ENCODE peak calls at places on chromosomes 2 and 18, in ten cellular contexts. Z is pancreas, M is thoracic aorta, Y is tibial nerve, J is colonic mucosa, S is left ventricle myocardium inferior, B is HCT116, A is fibroblast of lung, W is fibroblast of mammary gland, U is body of pancreas. C is an unnamed sample.
A peak's percentile ranks its signal among the peaks of the same experiment; 100 is the strongest.

GRCh38 chr2:56191617-56192016 is 7.8 kb downstream of the CCDC85A start:
- DNase-seq in U (peak; percentile 22), B (peak; percentile 35), S (no peak), Z (no peak), M (no peak), J (peak; percentile 30), A (peak; percentile 48), Y (no peak), W (peak; percentile 72), C (no peak)

GRCh38 chr18:76064998-76065397 is 430.0 kb downstream of the ZNF516 start:
- DNase-seq in W (no peak), Z (no peak), Y (no peak), S (no peak), J (no peak), A (peak; percentile 1), M (no peak), B (no peak), U (no peak), C (no peak)

GRCh38 chr2:102708847-102709559 is 52.8 kb upstream of the TMEM182 start:
- DNase-seq in S (no peak), M (no peak), U (no peak), J (no peak), B (peak; percentile 67), Y (no peak), Z (no peak), W (peak; percentile 73), A (peak; percentile 59), C (no peak)

GRCh38 chr2:8267103-8267502 is 414.8 kb upstream of the ID2 start:
- DNase-seq in S (no peak), W (no peak), Z (no peak), J (no peak), A (no peak), B (no peak), M (no peak), U (no peak), Y (no peak), C (no peak)

GRCh38 chr2:160679686-160680085 is 186.1 kb upstream of the RBMS1 start:
- DNase-seq in U (no peak), Z (no peak), A (peak; percentile 33), B (no peak), M (no peak), S (no peak), W (no peak), J (no peak), Y (no peak), C (no peak)

GRCh38 chr18:4631239-4631638 is 176.1 kb upstream of the DLGAP1 start:
- DNase-seq in J (no peak), A (no peak), B (no peak), S (no peak), U (no peak), W (no peak), M (no peak), Y (no peak), Z (no peak), C (no peak)

GRCh38 chr2:215884741-215885140 is 128.6 kb downstream of the MREG start:
- DNase-seq in M (no peak), B (no peak), W (peak; percentile 70), Y (no peak), J (no peak), A (peak; percentile 70), S (no peak), Z (no peak), U (no peak), C (no peak)

GRCh38 chr2:202764991-202765390 is 106.6 kb downstream of the ICA1L start:
- DNase-seq in B (no peak), W (no peak), U (no peak), M (no peak), Z (no peak), Y (no peak), J (no peak), S (no peak), A (no peak), C (no peak)

GRCh38 chr2:190382851-190383250 is 25.3 kb upstream of the MFSD6 start:
- DNase-seq in J (peak; percentile 55), M (no peak), B (peak; percentile 57), U (peak; percentile 55), A (peak; percentile 57), Y (no peak), W (peak; percentile 56), S (no peak), Z (no peak), C (peak; percentile 71)

GRCh38 chr2:204900910-204901309 is 355.6 kb downstream of the PARD3B start:
- DNase-seq in M (no peak), A (no peak), Z (peak; percentile 58), Y (no peak), U (peak; percentile 62), S (no peak), W (peak; percentile 11), B (no peak), J (peak; percentile 18), C (no peak)

GRCh38 chr18:32298289-32298688 is 108.5 kb downstream of the MEP1B start:
- DNase-seq in J (no peak), B (no peak), W (peak; percentile 63), U (no peak), A (peak; percentile 36), M (no peak), Y (no peak), S (no peak), Z (no peak), C (no peak)

DNA sequence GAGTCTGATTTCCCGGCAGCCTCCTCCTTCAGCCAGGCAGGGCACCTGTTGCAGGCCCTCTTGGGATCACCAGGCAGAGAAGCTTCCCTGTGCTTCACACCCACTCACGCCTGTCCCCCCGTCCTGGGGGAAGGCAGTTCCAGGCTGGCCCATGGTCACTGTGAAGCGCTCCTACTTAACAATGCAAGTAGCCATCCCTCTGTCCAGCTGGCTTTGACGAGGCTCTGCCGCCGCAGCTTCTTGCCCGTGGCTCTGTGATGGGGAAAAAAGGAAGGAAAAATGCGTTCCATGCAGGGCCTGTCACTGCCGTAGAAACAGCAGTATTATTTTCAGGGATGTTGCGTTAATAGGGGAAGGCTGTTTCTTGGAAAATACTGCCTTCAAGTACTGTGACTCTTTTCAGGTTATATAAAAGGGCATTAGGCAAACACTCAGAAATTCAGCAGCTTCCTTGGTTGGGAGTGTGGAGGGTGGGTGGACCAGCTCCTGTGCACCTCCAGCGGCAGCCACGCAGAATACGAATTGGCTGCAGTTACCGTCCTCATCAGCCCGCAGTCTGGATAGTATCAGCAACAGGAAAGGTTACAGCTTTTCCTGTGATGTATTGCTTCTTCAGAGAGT is 232.3 kb downstream of the KLHL29 start:
- DNase-seq in J (no peak), S (peak; percentile 51), Y (peak; percentile 43), A (peak; percentile 60), M (no peak), W (peak; percentile 74), U (peak; percentile 48), B (no peak), Z (no peak), C (no peak)
- TF ChIP-seq CTCF in J (no peak), S (peak; percentile 64), Y (no peak), A (peak; percentile 78), M (peak; percentile 40), W (peak; percentile 73), U (no peak), B (no peak), Z (no peak), C (no peak)

GRCh38 chr2:38178142-38178541 is 102.2 kb upstream of the CYP1B1 start:
- DNase-seq in W (peak; percentile 92), A (peak; percentile 84), M (no peak), S (no peak), U (peak; percentile 51), B (no peak), Z (peak; percentile 31), Y (peak; percentile 37), J (no peak), C (no peak)
- H3K4me3 ChIP-seq in W (no peak overlapping the region), A (no peak overlapping the region), M (no peak overlapping the region), S (no peak overlapping the region), U (no peak overlapping the region), B (no peak overlapping the region), Z (no peak overlapping the region), Y (no peak overlapping the region), J (no peak overlapping the region), C (no peak overlapping the region)

DNA sequence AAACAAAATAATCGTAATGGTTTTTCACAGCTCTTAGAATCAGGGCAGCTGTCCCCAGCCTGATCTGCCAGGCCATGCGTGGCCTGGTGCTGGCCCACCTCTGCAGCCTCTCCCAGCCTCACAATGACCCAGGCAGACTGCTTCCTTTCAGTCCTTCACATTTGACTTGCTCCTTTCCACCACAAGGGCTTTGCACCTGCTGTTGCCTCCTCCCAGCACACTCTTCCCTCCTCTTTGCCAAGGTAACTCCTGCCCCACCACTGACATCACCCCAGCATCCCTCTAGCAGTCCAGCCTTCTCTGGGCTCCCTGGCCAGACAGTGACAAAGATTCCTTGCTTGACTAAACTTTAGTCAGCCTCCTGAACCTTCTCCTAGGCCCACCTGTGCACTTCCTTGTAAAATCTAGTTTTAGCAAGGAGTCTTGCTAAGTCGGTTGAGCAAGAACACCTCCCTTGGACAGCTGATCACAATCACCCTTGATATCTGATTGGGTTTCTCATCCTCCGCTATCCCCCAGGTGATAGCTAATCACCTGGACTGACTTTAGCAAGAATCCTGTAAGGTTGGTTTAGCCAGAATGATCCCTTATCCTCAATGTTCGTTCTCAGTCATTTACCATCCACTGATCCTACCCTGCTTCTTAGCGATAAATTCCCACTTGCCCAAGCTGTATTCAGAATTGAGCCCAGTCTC is 16.2 kb upstream of the RAB11FIP5 start:
- DNase-seq in S (no peak), Y (no peak), M (no peak), U (no peak), Z (no peak), W (no peak), A (no peak), J (no peak), B (no peak), C (no peak)
- TF ChIP-seq CTCF in S (no peak), Y (no peak), M (no peak), U (no peak), Z (no peak), W (no peak), A (no peak), J (no peak), B (no peak), C (no peak)

GRCh38 chr18:70419526-70419925 is 130.7 kb downstream of the SOCS6 start:
- DNase-seq in J (no peak), Z (no peak), B (no peak), M (no peak), A (peak; percentile 92), W (peak; percentile 68), Y (no peak), S (no peak), U (no peak), C (no peak)
- H3K4me3 ChIP-seq in J (no peak overlapping the region), Z (no peak overlapping the region), B (peak overlapping the region; percentile 23), M (no peak overlapping the region), A (no peak overlapping the region), W (no peak overlapping the region), Y (no peak overlapping the region), S (no peak overlapping the region), U (no peak overlapping the region), C (no peak overlapping the region)